ENCODE peak calls at places on chromosomes 1 and 21, in ten cellular contexts. One of them, this sample, is unnamed. For H3K4me1, the result is how much of the 10 kb centered on the place peaks cover.

GRCh38 chr1:7703321-7704213 is 67.5 kb upstream of the VAMP3 start:
- DNase-seq in A549: no peak
- DNase-seq in CD8-positive, alpha-beta memory T cell: no peak
- DNase-seq in uterus: no peak
- DNase-seq in effector memory CD4-positive, alpha-beta T cell: no peak
- DNase-seq in naive thymus-derived CD4-positive, alpha-beta T cell: no peak
- DNase-seq in colonic mucosa: peak
- DNase-seq in aorta: no peak
- DNase-seq in tibial artery: peak
- DNase-seq in GM23248: no peak
- DNase-seq in this sample: no peak

GRCh38 chr1:40507973-40508372 is 594 bp upstream of the EXO5 start:
- DNase-seq in tibial artery: no peak
- DNase-seq in colonic mucosa: no peak
- DNase-seq in naive thymus-derived CD4-positive, alpha-beta T cell: no peak
- DNase-seq in uterus: no peak
- DNase-seq in GM23248: no peak
- DNase-seq in aorta: no peak
- DNase-seq in effector memory CD4-positive, alpha-beta T cell: no peak
- DNase-seq in A549: no peak
- DNase-seq in CD8-positive, alpha-beta memory T cell: no peak
- DNase-seq in this sample: no peak

GRCh38 chr1:225685476-225686176 is 32.7 kb upstream of the ENAH start:
- DNase-seq in effector memory CD4-positive, alpha-beta T cell: no peak
- DNase-seq in tibial artery: peak
- DNase-seq in uterus: no peak
- DNase-seq in aorta: no peak
- DNase-seq in colonic mucosa: no peak
- DNase-seq in GM23248: no peak
- DNase-seq in naive thymus-derived CD4-positive, alpha-beta T cell: no peak
- DNase-seq in CD8-positive, alpha-beta memory T cell: no peak
- DNase-seq in A549: no peak
- DNase-seq in this sample: no peak

GRCh38 chr1:234647758-234648157 is 37.8 kb upstream of the IRF2BP2 start:
- DNase-seq in effector memory CD4-positive, alpha-beta T cell: no peak
- DNase-seq in colonic mucosa: peak
- DNase-seq in aorta: no peak
- DNase-seq in GM23248: peak
- DNase-seq in tibial artery: no peak
- DNase-seq in naive thymus-derived CD4-positive, alpha-beta T cell: no peak
- DNase-seq in uterus: no peak
- DNase-seq in CD8-positive, alpha-beta memory T cell: no peak
- DNase-seq in A549: no peak
- DNase-seq in this sample: no peak

GRCh38 chr1:224922404-224923164 is 6.9 kb upstream of the DNAH14 start:
- DNase-seq in effector memory CD4-positive, alpha-beta T cell: no peak
- DNase-seq in tibial artery: no peak
- DNase-seq in colonic mucosa: no peak
- DNase-seq in naive thymus-derived CD4-positive, alpha-beta T cell: peak
- DNase-seq in uterus: no peak
- DNase-seq in GM23248: peak
- DNase-seq in CD8-positive, alpha-beta memory T cell: no peak
- DNase-seq in A549: peak
- DNase-seq in aorta: no peak
- DNase-seq in this sample: no peak

GRCh38 chr1:32066489-32066873 is 6.3 kb upstream of the TMEM39B start:
- DNase-seq in CD8-positive, alpha-beta memory T cell: peak
- DNase-seq in GM23248: peak
- DNase-seq in uterus: no peak
- DNase-seq in aorta: no peak
- DNase-seq in A549: no peak
- DNase-seq in colonic mucosa: peak
- DNase-seq in naive thymus-derived CD4-positive, alpha-beta T cell: peak
- DNase-seq in effector memory CD4-positive, alpha-beta T cell: no peak
- DNase-seq in tibial artery: peak
- DNase-seq in this sample: peak

GRCh38 chr1:159121526-159121925 is 45.0 kb upstream of the AIM2 start:
- DNase-seq in aorta: no peak
- DNase-seq in colonic mucosa: no peak
- DNase-seq in naive thymus-derived CD4-positive, alpha-beta T cell: no peak
- DNase-seq in tibial artery: no peak
- DNase-seq in uterus: no peak
- DNase-seq in GM23248: no peak
- DNase-seq in CD8-positive, alpha-beta memory T cell: no peak
- DNase-seq in A549: no peak
- DNase-seq in effector memory CD4-positive, alpha-beta T cell: no peak
- DNase-seq in this sample: no peak

GRCh38 chr1:176994926-176995596 is 169.5 kb downstream of the ASTN1 start:
- DNase-seq in GM23248: peak
- DNase-seq in tibial artery: no peak
- DNase-seq in A549: no peak
- DNase-seq in uterus: no peak
- DNase-seq in colonic mucosa: no peak
- DNase-seq in naive thymus-derived CD4-positive, alpha-beta T cell: no peak
- DNase-seq in CD8-positive, alpha-beta memory T cell: no peak
- DNase-seq in aorta: no peak
- DNase-seq in effector memory CD4-positive, alpha-beta T cell: no peak
- DNase-seq in this sample: no peak

GRCh38 chr1:8012955-8013354 is 13.2 kb downstream of the ERRFI1 start:
- DNase-seq in CD8-positive, alpha-beta memory T cell: no peak
- DNase-seq in naive thymus-derived CD4-positive, alpha-beta T cell: no peak
- DNase-seq in A549: no peak
- DNase-seq in tibial artery: no peak
- DNase-seq in effector memory CD4-positive, alpha-beta T cell: no peak
- DNase-seq in GM23248: no peak
- DNase-seq in uterus: no peak
- DNase-seq in aorta: no peak
- DNase-seq in colonic mucosa: no peak
- DNase-seq in this sample: no peak

GRCh38 chr1:108125312-108126138 is 74.6 kb downstream of the SLC25A24 start:
- DNase-seq in A549: peak
- DNase-seq in GM23248: peak
- DNase-seq in naive thymus-derived CD4-positive, alpha-beta T cell: peak
- DNase-seq in aorta: no peak
- DNase-seq in colonic mucosa: peak
- DNase-seq in uterus: peak
- DNase-seq in CD8-positive, alpha-beta memory T cell: peak
- DNase-seq in effector memory CD4-positive, alpha-beta T cell: peak
- DNase-seq in tibial artery: peak
- DNase-seq in this sample: no peak

GRCh38 chr1:116587496-116588308 is 16.9 kb upstream of the CD58 start:
- DNase-seq in effector memory CD4-positive, alpha-beta T cell: no peak
- DNase-seq in CD8-positive, alpha-beta memory T cell: no peak
- DNase-seq in colonic mucosa: no peak
- DNase-seq in aorta: no peak
- DNase-seq in A549: no peak
- DNase-seq in naive thymus-derived CD4-positive, alpha-beta T cell: no peak
- DNase-seq in GM23248: no peak
- DNase-seq in tibial artery: no peak
- DNase-seq in uterus: no peak
- DNase-seq in this sample: no peak

GRCh38 chr1:150281221-150281757 is 1.1 kb upstream of the CIART start:
- DNase-seq in uterus: peak
- DNase-seq in CD8-positive, alpha-beta memory T cell: peak
- DNase-seq in effector memory CD4-positive, alpha-beta T cell: peak
- DNase-seq in colonic mucosa: peak
- DNase-seq in tibial artery: peak
- DNase-seq in A549: peak
- DNase-seq in GM23248: peak
- DNase-seq in naive thymus-derived CD4-positive, alpha-beta T cell: peak
- DNase-seq in aorta: peak
- DNase-seq in this sample: peak

GRCh38 chr1:109668123-109668800 is 405 bp downstream of the GSTM2 start:
- DNase-seq in tibial artery: no peak
- DNase-seq in naive thymus-derived CD4-positive, alpha-beta T cell: no peak
- DNase-seq in effector memory CD4-positive, alpha-beta T cell: no peak
- DNase-seq in aorta: peak
- DNase-seq in uterus: no peak
- DNase-seq in colonic mucosa: no peak
- DNase-seq in A549: no peak
- DNase-seq in CD8-positive, alpha-beta memory T cell: no peak
- DNase-seq in GM23248: peak
- DNase-seq in this sample: no peak

GRCh38 chr1:16013220-16013907 is 4.5 kb downstream of the HSPB7 start:
- DNase-seq in CD8-positive, alpha-beta memory T cell: no peak
- DNase-seq in naive thymus-derived CD4-positive, alpha-beta T cell: no peak
- DNase-seq in uterus: peak
- DNase-seq in effector memory CD4-positive, alpha-beta T cell: no peak
- DNase-seq in GM23248: peak
- DNase-seq in aorta: peak
- DNase-seq in tibial artery: peak
- DNase-seq in colonic mucosa: peak
- DNase-seq in A549: peak
- DNase-seq in this sample: peak
- H3K4me3 ChIP-seq in CD8-positive, alpha-beta memory T cell: no peak
- H3K4me3 ChIP-seq in naive thymus-derived CD4-positive, alpha-beta T cell: peak
- H3K4me3 ChIP-seq in uterus: peak
- H3K4me3 ChIP-seq in effector memory CD4-positive, alpha-beta T cell: peak
- H3K4me3 ChIP-seq in GM23248: peak
- H3K4me3 ChIP-seq in aorta: no peak
- H3K4me3 ChIP-seq in tibial artery: peak
- H3K4me3 ChIP-seq in colonic mucosa: peak
- H3K4me3 ChIP-seq in A549: peak
- H3K4me3 ChIP-seq in this sample: peak

GRCh38 chr21:26116456-26117011 is 54.0 kb downstream of the APP start:
- DNase-seq in CD8-positive, alpha-beta memory T cell: no peak
- DNase-seq in A549: no peak
- DNase-seq in tibial artery: no peak
- DNase-seq in uterus: no peak
- DNase-seq in effector memory CD4-positive, alpha-beta T cell: no peak
- DNase-seq in colonic mucosa: no peak
- DNase-seq in aorta: no peak
- DNase-seq in naive thymus-derived CD4-positive, alpha-beta T cell: no peak
- DNase-seq in GM23248: peak
- DNase-seq in this sample: no peak

GRCh38 chr21:26117972-26118367 is 52.6 kb downstream of the APP start:
- DNase-seq in CD8-positive, alpha-beta memory T cell: no peak
- DNase-seq in effector memory CD4-positive, alpha-beta T cell: no peak
- DNase-seq in uterus: no peak
- DNase-seq in A549: no peak
- DNase-seq in GM23248: no peak
- DNase-seq in naive thymus-derived CD4-positive, alpha-beta T cell: no peak
- DNase-seq in colonic mucosa: no peak
- DNase-seq in tibial artery: no peak
- DNase-seq in aorta: no peak
- DNase-seq in this sample: no peak

GRCh38 chr21:26118928-26119540 is 51.5 kb downstream of the APP start:
- DNase-seq in GM23248: no peak
- DNase-seq in aorta: no peak
- DNase-seq in colonic mucosa: no peak
- DNase-seq in naive thymus-derived CD4-positive, alpha-beta T cell: no peak
- DNase-seq in A549: no peak
- DNase-seq in uterus: no peak
- DNase-seq in effector memory CD4-positive, alpha-beta T cell: no peak
- DNase-seq in CD8-positive, alpha-beta memory T cell: no peak
- DNase-seq in tibial artery: no peak
- DNase-seq in this sample: no peak

GRCh38 chr21:26115899-26116298 is 54.7 kb downstream of the APP start:
- DNase-seq in GM23248: peak
- DNase-seq in naive thymus-derived CD4-positive, alpha-beta T cell: no peak
- DNase-seq in tibial artery: no peak
- DNase-seq in CD8-positive, alpha-beta memory T cell: no peak
- DNase-seq in colonic mucosa: no peak
- DNase-seq in aorta: no peak
- DNase-seq in uterus: no peak
- DNase-seq in A549: no peak
- DNase-seq in effector memory CD4-positive, alpha-beta T cell: no peak
- DNase-seq in this sample: no peak

GRCh38 chr21:26117324-26117971 is 53.1 kb downstream of the APP start:
- DNase-seq in CD8-positive, alpha-beta memory T cell: no peak
- DNase-seq in naive thymus-derived CD4-positive, alpha-beta T cell: no peak
- DNase-seq in uterus: no peak
- DNase-seq in colonic mucosa: no peak
- DNase-seq in effector memory CD4-positive, alpha-beta T cell: no peak
- DNase-seq in aorta: no peak
- DNase-seq in A549: no peak
- DNase-seq in tibial artery: no peak
- DNase-seq in GM23248: peak
- DNase-seq in this sample: no peak
- H3K4me1 ChIP-seq in CD8-positive, alpha-beta memory T cell: under half
- H3K4me1 ChIP-seq in naive thymus-derived CD4-positive, alpha-beta T cell: under half
- H3K4me1 ChIP-seq in uterus: under half
- H3K4me1 ChIP-seq in colonic mucosa: under half
- H3K4me1 ChIP-seq in effector memory CD4-positive, alpha-beta T cell: under half
- H3K4me1 ChIP-seq in aorta: under half
- H3K4me1 ChIP-seq in A549: under half
- H3K4me1 ChIP-seq in tibial artery: under half
- H3K4me1 ChIP-seq in GM23248: under half
- H3K4me1 ChIP-seq in this sample: under half

GRCh38 chr1:3070304-3070653 is 1.3 kb downstream of the PRDM16 start:
- DNase-seq in aorta: no peak
- DNase-seq in colonic mucosa: no peak
- DNase-seq in CD8-positive, alpha-beta memory T cell: no peak
- DNase-seq in GM23248: no peak
- DNase-seq in tibial artery: no peak
- DNase-seq in uterus: no peak
- DNase-seq in A549: no peak
- DNase-seq in naive thymus-derived CD4-positive, alpha-beta T cell: no peak
- DNase-seq in effector memory CD4-positive, alpha-beta T cell: no peak
- DNase-seq in this sample: no peak

GRCh38 chr1:3070654-3071506 is 1.9 kb downstream of the PRDM16 start:
- DNase-seq in uterus: no peak
- DNase-seq in colonic mucosa: no peak
- DNase-seq in A549: no peak
- DNase-seq in CD8-positive, alpha-beta memory T cell: no peak
- DNase-seq in GM23248: peak
- DNase-seq in aorta: peak
- DNase-seq in effector memory CD4-positive, alpha-beta T cell: no peak
- DNase-seq in tibial artery: peak
- DNase-seq in naive thymus-derived CD4-positive, alpha-beta T cell: no peak
- DNase-seq in this sample: peak

GRCh38 chr1:3072178-3072947 is 3.4 kb downstream of the PRDM16 start:
- DNase-seq in A549: no peak
- DNase-seq in naive thymus-derived CD4-positive, alpha-beta T cell: no peak
- DNase-seq in colonic mucosa: no peak
- DNase-seq in CD8-positive, alpha-beta memory T cell: no peak
- DNase-seq in tibial artery: peak
- DNase-seq in GM23248: no peak
- DNase-seq in uterus: no peak
- DNase-seq in aorta: peak
- DNase-seq in effector memory CD4-positive, alpha-beta T cell: no peak
- DNase-seq in this sample: peak

GRCh38 chr1:3072948-3073519 is 4.0 kb downstream of the PRDM16 start:
- DNase-seq in GM23248: no peak
- DNase-seq in uterus: no peak
- DNase-seq in tibial artery: no peak
- DNase-seq in aorta: no peak
- DNase-seq in colonic mucosa: no peak
- DNase-seq in effector memory CD4-positive, alpha-beta T cell: no peak
- DNase-seq in CD8-positive, alpha-beta memory T cell: no peak
- DNase-seq in A549: no peak
- DNase-seq in naive thymus-derived CD4-positive, alpha-beta T cell: no peak
- DNase-seq in this sample: no peak

GRCh38 chr1:3071507-3072177 is 2.6 kb downstream of the PRDM16 start:
- DNase-seq in A549: no peak
- DNase-seq in CD8-positive, alpha-beta memory T cell: no peak
- DNase-seq in aorta: peak
- DNase-seq in effector memory CD4-positive, alpha-beta T cell: no peak
- DNase-seq in colonic mucosa: no peak
- DNase-seq in GM23248: no peak
- DNase-seq in uterus: no peak
- DNase-seq in tibial artery: no peak
- DNase-seq in naive thymus-derived CD4-positive, alpha-beta T cell: no peak
- DNase-seq in this sample: peak
- H3K4me3 ChIP-seq in A549: no peak
- H3K4me3 ChIP-seq in CD8-positive, alpha-beta memory T cell: no peak
- H3K4me3 ChIP-seq in aorta: peak
- H3K4me3 ChIP-seq in effector memory CD4-positive, alpha-beta T cell: no peak
- H3K4me3 ChIP-seq in colonic mucosa: no peak
- H3K4me3 ChIP-seq in GM23248: no peak
- H3K4me3 ChIP-seq in uterus: no peak
- H3K4me3 ChIP-seq in tibial artery: peak
- H3K4me3 ChIP-seq in naive thymus-derived CD4-positive, alpha-beta T cell: no peak
- H3K4me3 ChIP-seq in this sample: peak

GRCh38 chr21:26534517-26534916 is 38.6 kb downstream of the CYYR1 start:
- DNase-seq in colonic mucosa: no peak
- DNase-seq in GM23248: no peak
- DNase-seq in aorta: no peak
- DNase-seq in A549: no peak
- DNase-seq in effector memory CD4-positive, alpha-beta T cell: no peak
- DNase-seq in CD8-positive, alpha-beta memory T cell: no peak
- DNase-seq in uterus: no peak
- DNase-seq in naive thymus-derived CD4-positive, alpha-beta T cell: no peak
- DNase-seq in tibial artery: no peak
- DNase-seq in this sample: no peak
- H3K4me1 ChIP-seq in colonic mucosa: under half
- H3K4me1 ChIP-seq in GM23248: under half
- H3K4me1 ChIP-seq in aorta: under half
- H3K4me1 ChIP-seq in A549: under half
- H3K4me1 ChIP-seq in effector memory CD4-positive, alpha-beta T cell: under half
- H3K4me1 ChIP-seq in CD8-positive, alpha-beta memory T cell: under half
- H3K4me1 ChIP-seq in uterus: under half
- H3K4me1 ChIP-seq in naive thymus-derived CD4-positive, alpha-beta T cell: under half
- H3K4me1 ChIP-seq in tibial artery: under half
- H3K4me1 ChIP-seq in this sample: under half

This sample was measured in lower lobe of right lung.